ENCODE peak calls at places on chromosomes 4 and X, in four cellular contexts. Q, G, Z and J are unnamed samples.

GRCh38 chrX:15605233-15605632 is 4.5 kb upstream of the ACE2 start:
- DNase-seq in Q (no peak), Z (no peak), G (no peak), J (no peak)

GRCh38 chr4:80407246-80407645 is 71.7 kb downstream of the CFAP299 start:
- DNase-seq in Q (no peak), Z (no peak), G (peak), J (peak)

GRCh38 chr4:63170923-63171322 is 1238.3 kb downstream of the TECRL start:
- DNase-seq in Z (no peak), G (no peak), Q (no peak), J (no peak)

GRCh38 chr4:183142566-183143545 is 43.8 kb downstream of the WWC2 start:
- DNase-seq in Q (peak), G (peak), Z (peak), J (peak)

GRCh38 chr4:42411803-42412202 is 14.5 kb downstream of the SHISA3 start:
- DNase-seq in Z (no peak), G (no peak), Q (no peak), J (no peak)

GRCh38 chrX:42422961-42423360 is 355.0 kb downstream of the PPP1R2C start:
- DNase-seq in Z (no peak), Q (no peak), G (no peak), J (no peak)

GRCh38 chr4:21801661-21802355 is 146.8 kb downstream of the KCNIP4 start:
- DNase-seq in G (no peak), Q (no peak), Z (no peak), J (no peak)

GRCh38 chr4:84497220-84497834 is 1.8 kb downstream of the NKX6-1 start:
- DNase-seq in Q (no peak), G (no peak), Z (no peak), J (no peak)

GRCh38 chr4:3322059-3322550 is 29.3 kb downstream of the RGS12 start:
- DNase-seq in G (no peak), Z (no peak), Q (peak), J (no peak)

GRCh38 chr4:141047228-141047884 is 85.9 kb downstream of the RNF150 start:
- DNase-seq in Q (no peak), G (no peak), Z (no peak), J (no peak)

GRCh38 chr4:133869486-133869885 is 332.1 kb downstream of the PABPC4L start:
- DNase-seq in Q (no peak), Z (no peak), G (no peak), J (no peak)

GRCh38 chr4:173505924-173506779 is 23.9 kb downstream of the HAND2 start:
- DNase-seq in G (no peak), Q (peak), Z (peak), J (peak)

GRCh38 chr4:130511776-130512175 is 1415.8 kb downstream of the C4orf33 start:
- DNase-seq in Q (no peak), G (no peak), Z (no peak), J (no peak)

GRCh38 chr4:1222938-1223690 is 25.8 kb downstream of the CTBP1 start:
- DNase-seq in Z (no peak), Q (no peak), G (no peak), J (no peak)

GRCh38 chrX:19611636-19612376 is 96.5 kb upstream of the MAP3K15 start:
- DNase-seq in Z (no peak), Q (no peak), G (no peak), J (no peak)

GRCh38 chr4:149836546-149836945 is 20.9 kb upstream of the IQCM start:
- DNase-seq in Q (no peak), G (no peak), Z (no peak), J (no peak)

GRCh38 chr4:102869569-102870227 is 906 bp downstream of the CISD2 start:
- DNase-seq in G (no peak), Q (no peak), Z (no peak), J (no peak)

GRCh38 chrX:148443216-148443615 is 57.2 kb upstream of the AFF2 start:
- DNase-seq in G (no peak), Z (no peak), Q (no peak), J (no peak)

GRCh38 chr4:38711066-38711465 is 47.1 kb downstream of the KLF3 start:
- DNase-seq in Z (no peak), G (no peak), Q (no peak), J (no peak)

GRCh38 chr4:40292313-40292759 is 42.8 kb upstream of the CHRNA9 start:
- DNase-seq in G (no peak), Q (no peak), Z (peak), J (no peak)

GRCh38 chr4:119103263-119103662 is 32.4 kb upstream of the MYOZ2 start:
- DNase-seq in G (peak), Q (no peak), Z (peak), J (no peak)

GRCh38 chrX:115093206-115093605 is 75.8 kb upstream of the IL13RA2 start:
- DNase-seq in Z (no peak), G (no peak), Q (no peak), J (no peak)

GRCh38 chr4:76804060-76804459 is 93.9 kb downstream of the SOWAHB start:
- DNase-seq in Z (no peak), G (no peak), Q (no peak), J (no peak)

GRCh38 chr4:64940698-64941097 is 531.4 kb upstream of the TECRL start:
- DNase-seq in Q (no peak), G (no peak), Z (no peak), J (no peak)

GRCh38 chrX:107709266-107709795 is 66.3 kb downstream of the TSC22D3 start:
- DNase-seq in G (no peak), Q (no peak), Z (no peak), J (no peak)

GRCh38 chr4:56297801-56298200 is 89.5 kb downstream of the AASDH start:
- DNase-seq in Z (no peak), G (no peak), Q (no peak), J (no peak)

GRCh38 chr4:26826721-26827120 is 33.9 kb upstream of the STIM2 start:
- DNase-seq in Z (peak), Q (no peak), G (no peak), J (no peak)

GRCh38 chrX:134990475-134991473 is at the start of gene SMIM10:
- DNase-seq in Q (peak), Z (peak), G (peak), J (peak)

GRCh38 chrX:46386511-46386910 is 158.7 kb downstream of the ZNF674 start:
- DNase-seq in Q (no peak), G (no peak), Z (no peak), J (no peak)

GRCh38 chrX:73668779-73669178 is 105.8 kb downstream of the CHIC1 start:
- DNase-seq in Z (no peak), G (no peak), Q (no peak), J (no peak)

GRCh38 chr4:40195182-40196177 is 1.4 kb upstream of the RHOH start:
- DNase-seq in Q (no peak), Z (no peak), G (no peak), J (no peak)

GRCh38 chrX:154381271-154381670 is 2.2 kb downstream of the EMD start:
- DNase-seq in G (no peak), Q (no peak), Z (no peak), J (no peak)
- TF ChIP-seq POLR2A in G (no peak), Q (no peak), Z (no peak), J (no peak)

GRCh38 chrX:151973262-151973661 is 1.2 kb downstream of the GABRE start:
- DNase-seq in Z (no peak), G (no peak), Q (no peak), J (no peak)

GRCh38 chrX:151975228-151975593 is 735 bp upstream of the GABRE start:
- DNase-seq in Z (no peak), Q (no peak), G (no peak), J (no peak)

GRCh38 chrX:151973851-151974335 is 583 bp downstream of the GABRE start:
- DNase-seq in Q (no peak), Z (no peak), G (no peak), J (no peak)

GRCh38 chrX:151975736-151976275 is 1.3 kb upstream of the GABRE start:
- DNase-seq in Z (no peak), Q (no peak), G (no peak), J (no peak)

GRCh38 chrX:151974336-151975227 is at the start of gene GABRE:
- DNase-seq in Z (peak), G (no peak), Q (peak), J (peak)
- TF ChIP-seq POLR2A in Z (peak), G (peak), Q (peak), J (no peak)

GRCh38 chrX:101348452-101349222 is at the start of gene TIMM8A:
- DNase-seq in Z (peak), G (peak), Q (peak), J (peak)
- TF ChIP-seq POLR2A in Z (peak), G (peak), Q (peak), J (peak)

GRCh38 chr4:151408630-151409469 is at the start of gene FHIP1A:
- DNase-seq in Z (peak), G (peak), Q (peak), J (peak)
- TF ChIP-seq POLR2A in Z (no peak), G (peak), Q (peak), J (peak)

DNA sequence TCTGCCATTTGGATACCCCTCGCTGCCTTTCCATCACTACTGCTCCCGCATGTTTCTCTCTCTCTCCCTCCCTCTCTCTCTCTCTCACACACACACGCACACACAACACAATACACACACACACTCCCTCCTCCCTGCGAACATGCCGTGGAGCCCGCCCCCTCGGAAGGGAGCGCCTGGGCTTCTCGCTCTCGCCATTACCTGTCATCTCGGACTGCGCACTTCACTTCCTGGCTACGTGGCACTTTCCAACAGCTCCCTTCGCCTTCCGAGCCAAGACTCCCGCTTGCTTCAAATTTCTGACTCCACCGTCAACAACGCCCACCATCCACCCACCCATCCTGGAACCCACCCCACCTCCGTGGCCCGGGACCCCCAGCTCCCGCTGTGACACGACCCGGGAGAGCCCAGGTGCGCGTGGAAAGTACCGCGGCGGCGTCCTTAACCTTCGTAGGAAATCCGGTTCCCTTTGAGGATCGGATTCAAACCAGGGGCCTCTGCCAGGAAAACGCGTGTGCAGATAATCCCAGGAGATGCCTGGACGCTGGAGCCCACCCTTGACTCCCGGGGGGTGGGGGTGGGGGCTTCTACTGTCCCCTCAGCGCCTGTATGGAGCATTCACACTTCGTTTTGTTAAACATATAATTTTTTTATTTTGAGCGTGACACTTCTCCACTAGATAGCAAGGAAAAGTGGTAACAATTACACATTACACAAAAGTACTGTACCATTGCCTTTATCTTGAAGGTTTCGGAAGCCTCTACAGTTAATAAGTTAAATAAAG is 12.5 kb downstream of the ARX start:
- DNase-seq in Q (no peak), Z (no peak), G (no peak), J (no peak)
- TF ChIP-seq POLR2A in Q (no peak), Z (no peak), G (no peak), J (no peak)

GRCh38 chr4:53644607-53645006 is 53.3 kb upstream of the LNX1 start:
- DNase-seq in Z (no peak), G (no peak), Q (peak), J (no peak)
- TF ChIP-seq POLR2A in Z (no peak), G (no peak), Q (no peak), J (no peak)

DNA sequence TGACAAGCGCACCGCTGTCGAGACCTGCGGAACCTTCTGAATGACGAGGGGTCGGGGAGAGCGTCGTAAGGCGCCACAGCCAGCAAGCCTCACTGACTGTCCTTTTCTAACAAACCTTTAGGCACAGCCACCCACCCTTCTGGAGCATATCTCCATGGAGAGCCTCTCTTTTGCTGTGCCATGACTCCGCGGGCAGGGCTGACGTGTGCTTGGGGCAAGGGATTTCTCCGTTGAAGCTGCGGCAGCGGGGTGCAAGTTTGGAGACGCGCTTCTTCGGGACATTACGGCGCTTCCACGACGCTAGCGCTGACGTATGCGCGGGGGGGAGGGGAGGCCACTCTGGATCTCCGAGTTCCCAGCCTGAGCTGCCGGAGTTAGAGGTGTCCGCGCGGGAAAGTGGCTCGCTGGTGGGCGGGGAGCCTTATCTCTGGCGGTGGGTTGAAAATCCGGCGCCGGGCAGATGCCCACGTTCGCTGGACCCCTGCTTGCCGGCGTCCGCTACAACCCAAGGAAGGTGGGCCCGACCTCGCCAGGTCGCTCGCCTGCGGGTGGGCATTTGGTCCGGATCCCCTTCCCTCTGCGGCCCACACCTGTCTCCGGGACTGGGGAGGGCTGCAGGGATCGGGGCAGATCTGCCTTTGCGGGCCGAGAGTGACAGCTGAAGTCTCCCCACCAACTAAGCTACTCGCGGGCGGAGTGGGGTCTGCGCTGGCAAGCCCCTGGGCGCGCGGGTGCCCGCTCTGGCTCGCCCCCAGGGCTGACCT is 540 bp upstream of the SLC10A7 start:
- DNase-seq in Z (peak), Q (peak), G (peak), J (peak)
- TF ChIP-seq POLR2A in Z (peak), Q (peak), G (peak), J (no peak)